ENCODE peak calls at places on chromosomes 16 and 17, in nine cellular contexts. V is mammary epithelial cell, R is body of pancreas, A is dorsolateral prefrontal cortex, H is uterus, K is AG09319, X is foreskin fibroblast, Z is progenitor cell of endocrine pancreas, Q is nephron progenitor cell. B is an unnamed sample.

GRCh38 chr16:56626685-56627084 is 1.1 kb downstream of the MT1E start:
- DNase-seq in H (no peak), Q (no peak), R (no peak), X (no peak), A (no peak), K (no peak), V (no peak), Z (no peak), B (no peak)

GRCh38 chr17:65332375-65332774 is 195.2 kb downstream of the RGS9 start:
- DNase-seq in A (no peak), Q (no peak), V (peak), Z (no peak), H (no peak), K (no peak), X (peak), R (no peak), B (no peak)

GRCh38 chr17:81509687-81510523 is 2.7 kb downstream of the ACTG1 start:
- DNase-seq in H (no peak), X (no peak), R (no peak), K (no peak), V (no peak), A (no peak), Q (no peak), Z (no peak), B (no peak)

GRCh38 chr17:57415737-57416354 is 159.5 kb downstream of the MSI2 start:
- DNase-seq in Z (no peak), Q (no peak), X (no peak), R (no peak), V (no peak), A (no peak), H (peak), K (no peak), B (no peak)

GRCh38 chr16:79411357-79411756 is 189.2 kb downstream of the MAF start:
- DNase-seq in V (no peak), Q (no peak), H (no peak), X (no peak), K (no peak), A (no peak), Z (no peak), R (no peak), B (no peak)

GRCh38 chr16:30449116-30449435 is 3.4 kb upstream of the SEPHS2 start:
- DNase-seq in Q (no peak), K (no peak), R (no peak), Z (no peak), V (no peak), H (no peak), X (no peak), A (no peak), B (no peak)

GRCh38 chr17:13265306-13265705 is 247.5 kb upstream of the ELAC2 start:
- DNase-seq in Z (no peak), R (no peak), X (no peak), A (no peak), V (no peak), H (no peak), Q (no peak), K (no peak), B (no peak)

GRCh38 chr16:70399326-70399725 is 39.6 kb downstream of the ST3GAL2 start:
- DNase-seq in R (no peak), H (no peak), V (no peak), Z (no peak), A (no peak), X (no peak), Q (no peak), K (no peak), B (no peak)

GRCh38 chr17:12180644-12181261 is 160.1 kb downstream of the MAP2K4 start:
- DNase-seq in A (peak), V (peak), Q (peak), H (peak), K (peak), R (peak), Z (no peak), X (peak), B (peak)

GRCh38 chr17:2250140-2251095 is 53.2 kb downstream of the SMG6 start:
- DNase-seq in V (no peak), X (no peak), R (no peak), H (no peak), K (no peak), Z (no peak), Q (no peak), A (no peak), B (no peak)

GRCh38 chr17:29004081-29004692 is 1.6 kb downstream of the SEZ6 start:
- DNase-seq in Z (no peak), Q (peak), V (peak), X (peak), A (peak), K (no peak), R (no peak), H (no peak), B (no peak)

GRCh38 chr17:9755083-9755482 is 36.3 kb downstream of the DHRS7C start:
- DNase-seq in X (no peak), V (no peak), A (no peak), Q (no peak), R (no peak), Z (no peak), K (no peak), H (no peak), B (no peak)

GRCh38 chr17:5069724-5070123 is 8.5 kb upstream of the ZFP3 start:
- DNase-seq in Q (no peak), A (no peak), K (no peak), X (no peak), V (peak), H (no peak), R (no peak), Z (no peak), B (no peak)

GRCh38 chr16:19375561-19376158 is 42.0 kb upstream of the TMC5 start:
- DNase-seq in X (peak), R (peak), V (peak), A (peak), K (peak), Q (peak), H (peak), Z (peak), B (peak)

GRCh38 chr17:77089118-77089477 is 51.7 kb upstream of the SEC14L1 start:
- DNase-seq in H (no peak), R (peak), A (no peak), X (no peak), Q (no peak), K (no peak), Z (no peak), V (no peak), B (no peak)

GRCh38 chr16:51465026-51465425 is 314.0 kb upstream of the SALL1 start:
- DNase-seq in K (no peak), A (no peak), H (no peak), X (peak), Q (no peak), Z (no peak), R (no peak), V (peak), B (no peak)

GRCh38 chr17:4591529-4591928 is 7.2 kb downstream of the SMTNL2 start:
- DNase-seq in X (no peak), Z (no peak), K (no peak), Q (no peak), A (no peak), H (no peak), V (peak), R (no peak), B (no peak)

GRCh38 chr17:63954402-63955063 is 18.2 kb downstream of the SCN4A start:
- DNase-seq in Q (no peak), K (no peak), V (no peak), Z (no peak), X (no peak), A (no peak), R (no peak), H (no peak), B (no peak)

GRCh38 chr16:14339694-14340093 is 268.6 kb downstream of the MRTFB start:
- DNase-seq in A (no peak), V (no peak), K (no peak), Q (no peak), H (no peak), R (no peak), X (no peak), Z (no peak), B (no peak)

GRCh38 chr16:50836121-50836541 is 94.2 kb downstream of the CYLD start:
- DNase-seq in X (no peak), H (no peak), K (no peak), Q (no peak), A (peak), R (no peak), Z (no peak), V (no peak), B (no peak)

GRCh38 chr17:35766903-35767510 is 6.3 kb downstream of the C17orf50 start:
- DNase-seq in V (peak), H (no peak), K (no peak), X (no peak), Z (no peak), Q (no peak), A (no peak), R (peak), B (no peak)

GRCh38 chr17:35768796-35769195 is 8.1 kb downstream of the C17orf50 start:
- DNase-seq in Q (no peak), A (no peak), V (no peak), H (no peak), Z (no peak), X (no peak), K (no peak), R (no peak), B (no peak)

GRCh38 chr17:35766489-35766877 is 5.8 kb downstream of the C17orf50 start:
- DNase-seq in Q (no peak), Z (no peak), H (no peak), X (no peak), R (no peak), K (no peak), A (no peak), V (no peak), B (no peak)

GRCh38 chr17:35773129-35773528 is 12.4 kb downstream of the C17orf50 start:
- DNase-seq in X (no peak), K (no peak), H (no peak), Z (no peak), R (no peak), V (no peak), A (no peak), Q (no peak), B (no peak)

DNA sequence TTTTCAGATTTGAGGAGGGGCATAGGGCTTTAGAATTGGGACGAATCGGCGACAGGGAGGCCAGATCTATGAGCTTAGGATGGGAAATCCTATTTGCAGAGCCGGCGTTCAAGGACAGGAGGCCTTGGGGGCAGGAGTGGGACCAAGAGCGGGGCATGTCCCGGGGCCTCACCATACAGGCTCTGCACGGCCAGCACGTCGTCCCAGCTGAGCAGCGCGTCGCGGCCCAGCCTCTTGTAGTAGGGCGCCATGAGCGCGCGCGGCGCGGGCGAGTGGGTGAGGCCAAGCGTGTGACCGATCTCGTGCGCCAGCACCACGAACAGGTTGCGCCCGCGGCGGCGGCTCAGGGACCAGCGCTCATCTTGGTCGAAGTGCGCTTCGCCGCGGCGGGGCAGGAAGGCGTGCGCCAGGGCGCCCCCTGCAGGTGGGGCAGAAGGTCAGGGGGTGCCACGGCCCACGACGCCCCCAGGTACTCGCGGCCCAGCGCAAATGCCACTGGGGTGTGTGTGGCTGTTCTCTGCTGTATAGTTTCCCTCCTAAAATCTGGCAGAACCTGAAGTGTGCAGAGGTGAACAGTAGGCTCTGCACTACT is 9.3 kb downstream of the C17orf50 start:
- DNase-seq in R (no peak), X (no peak), H (no peak), Q (no peak), A (no peak), V (no peak), Z (no peak), K (no peak), B (no peak)
- TF ChIP-seq CTCF in R (no peak), X (no peak), H (no peak), Q (no peak), A (no peak), V (no peak), Z (no peak), K (no peak), B (peak)

DNA sequence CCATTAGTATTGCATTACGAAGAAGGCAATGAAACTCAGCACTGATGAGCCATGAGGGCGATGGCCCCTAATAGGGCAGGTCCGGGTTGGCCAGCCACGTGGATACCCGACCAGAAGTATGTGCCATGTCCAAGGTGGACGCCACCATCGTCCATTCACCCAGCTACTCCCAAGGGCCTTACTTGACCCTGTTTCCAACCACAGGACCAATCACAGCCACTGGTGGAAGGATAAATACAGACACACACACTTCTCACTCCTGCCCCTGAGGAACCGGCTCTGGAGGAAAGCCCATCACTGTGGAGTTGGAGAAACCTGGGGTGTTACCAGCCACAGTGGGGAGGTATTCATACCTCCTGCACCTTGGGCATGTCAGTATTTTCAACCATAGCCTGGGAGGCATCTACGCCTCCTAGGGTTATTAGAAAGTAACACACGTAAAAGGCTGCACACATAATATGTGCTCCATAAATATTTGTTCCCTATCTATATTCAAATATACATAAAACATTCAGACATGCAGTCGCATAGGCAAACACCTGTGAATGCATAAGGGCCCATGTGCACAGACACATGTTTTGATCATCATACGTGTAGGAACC is 5.4 kb upstream of the ITGA3 start:
- DNase-seq in K (no peak), H (no peak), R (no peak), V (no peak), A (no peak), Q (no peak), X (no peak), Z (no peak), B (no peak)
- TF ChIP-seq CTCF in K (no peak), H (no peak), R (no peak), V (peak), A (no peak), Q (no peak), X (no peak), Z (no peak), B (no peak)

GRCh38 chr16:68287276-68288251 is 23.2 kb downstream of the SLC7A6OS start:
- DNase-seq in R (peak), X (peak), Q (no peak), A (no peak), Z (no peak), H (peak), K (peak), V (peak), B (peak)
- TF ChIP-seq CTCF in R (no peak), X (no peak), Q (no peak), A (no peak), Z (no peak), H (no peak), K (no peak), V (no peak), B (no peak)

GRCh38 chr16:4338712-4339299 is 12.3 kb downstream of the PAM16 start:
- DNase-seq in Q (no peak), K (no peak), Z (no peak), X (no peak), H (no peak), V (no peak), R (no peak), A (no peak), B (no peak)

GRCh38 chr16:4340443-4340842 is 10.7 kb downstream of the PAM16 start:
- DNase-seq in K (no peak), R (no peak), Q (no peak), H (no peak), V (no peak), X (no peak), A (no peak), Z (no peak), B (no peak)

GRCh38 chr16:4341250-4341649 is 9.9 kb downstream of the PAM16 start:
- DNase-seq in A (no peak), V (no peak), R (no peak), Z (no peak), Q (no peak), H (no peak), X (no peak), K (no peak), B (no peak)

GRCh38 chr16:4339455-4339854 is 11.7 kb downstream of the PAM16 start:
- DNase-seq in A (no peak), X (no peak), Z (no peak), V (no peak), K (no peak), R (no peak), Q (no peak), H (no peak), B (no peak)

GRCh38 chr16:4339909-4340308 is 11.2 kb downstream of the PAM16 start:
- DNase-seq in R (no peak), K (no peak), X (no peak), A (no peak), H (peak), V (no peak), Q (no peak), Z (no peak), B (no peak)
- TF ChIP-seq CTCF in R (no peak), K (no peak), X (peak), A (no peak), H (no peak), V (no peak), Q (no peak), Z (no peak), B (no peak)

B was measured in astrocyte of the cerebellum.